ENCODE peak calls at places on chromosomes 6 and 20, in ten cellular contexts. G, Y, O, R, U, M, H, Q, D and N are unnamed samples.

GRCh38 chr6:75205776-75206334 is at the start of gene COL12A1:
- DNase-seq in G (peak; percentile 94), Y (peak; percentile 98), O (peak; percentile 83), R (peak; percentile 99), U (peak; percentile 100), M (no peak), H (peak; percentile 92), Q (peak; percentile 88), D (no peak), N (peak; percentile 99)

GRCh38 chr6:45595010-45595851 is 217.5 kb upstream of the SUPT3H start:
- DNase-seq in G (no peak), Y (no peak), O (no peak), R (no peak), U (no peak), M (no peak), H (no peak), Q (no peak), D (no peak), N (no peak)

GRCh38 chr6:157943964-157944283 is 37.7 kb upstream of the SYNJ2 start:
- DNase-seq in G (no peak), Y (no peak), O (no peak), R (no peak), U (no peak), M (no peak), H (no peak), Q (no peak), D (no peak), N (no peak)

GRCh38 chr6:28898710-28898965 is 25.1 kb downstream of the TRIM27 start:
- DNase-seq in G (no peak), Y (no peak), O (no peak), R (no peak), U (no peak), M (no peak), H (no peak), Q (no peak), D (no peak), N (no peak)

GRCh38 chr20:57627339-57627738 is 7.1 kb upstream of the ZBP1 start:
- DNase-seq in G (no peak), Y (no peak), O (no peak), R (no peak), U (no peak), M (no peak), H (no peak), Q (no peak), D (no peak), N (no peak)

GRCh38 chr6:4559281-4559875 is 216.8 kb upstream of the CDYL start:
- DNase-seq in G (no peak), Y (no peak), O (no peak), R (no peak), U (no peak), M (no peak), H (no peak), Q (no peak), D (no peak), N (no peak)

GRCh38 chr20:19212524-19213502 is at the start of gene SLC24A3:
- DNase-seq in G (no peak), Y (peak; percentile 25), O (peak; percentile 71), R (no peak), U (peak; percentile 35), M (peak; percentile 86), H (no peak), Q (peak; percentile 77), D (no peak), N (peak; percentile 78)

GRCh38 chr20:59387891-59388290 is 87.5 kb downstream of the EDN3 start:
- DNase-seq in G (no peak), Y (no peak), O (no peak), R (no peak), U (no peak), M (no peak), H (no peak), Q (no peak), D (no peak), N (no peak)

GRCh38 chr6:90082847-90083246 is 188.6 kb downstream of the GJA10 start:
- DNase-seq in G (no peak), Y (no peak), O (no peak), R (no peak), U (no peak), M (no peak), H (no peak), Q (no peak), D (no peak), N (no peak)

GRCh38 chr6:147135211-147135672 is 69.0 kb upstream of the STXBP5 start:
- DNase-seq in G (no peak), Y (peak; percentile 95), O (no peak), R (peak; percentile 92), U (peak; percentile 98), M (no peak), H (no peak), Q (no peak), D (peak; percentile 43), N (peak; percentile 39)

GRCh38 chr6:138509371-138509770 is 10.1 kb upstream of the NHSL1 start:
- DNase-seq in G (no peak), Y (no peak), O (peak; percentile 72), R (peak; percentile 54), U (peak; percentile 61), M (peak; percentile 27), H (no peak), Q (no peak), D (peak; percentile 3), N (peak; percentile 63)

GRCh38 chr20:37986873-37987601 is 46.2 kb downstream of the TTI1 start:
- DNase-seq in G (no peak), Y (no peak), O (peak; percentile 35), R (peak; percentile 60), U (no peak), M (no peak), H (no peak), Q (peak; percentile 68), D (peak; percentile 35), N (peak; percentile 82)

GRCh38 chr20:39676857-39677351 is 714.8 kb downstream of the DHX35 start:
- DNase-seq in G (no peak), Y (peak; percentile 33), O (peak; percentile 35), R (no peak), U (peak; percentile 11), M (peak; percentile 9), H (no peak), Q (no peak), D (peak; percentile 36), N (peak; percentile 4)

GRCh38 chr6:130625825-130626500 is 201.2 kb upstream of the SMLR1 start:
- DNase-seq in G (no peak), Y (peak; percentile 38), O (no peak), R (peak; percentile 67), U (peak; percentile 17), M (no peak), H (no peak), Q (no peak), D (no peak), N (peak; percentile 79)

GRCh38 chr6:151095538-151096254 is 144.1 kb upstream of the AKAP12 start:
- DNase-seq in G (peak; percentile 57), Y (no peak), O (no peak), R (no peak), U (no peak), M (no peak), H (no peak), Q (no peak), D (no peak), N (no peak)

GRCh38 chr20:50654899-50655298 is 36.4 kb downstream of the RIPOR3 start:
- DNase-seq in G (no peak), Y (no peak), O (no peak), R (peak; percentile 75), U (peak; percentile 76), M (no peak), H (no peak), Q (no peak), D (no peak), N (no peak)

GRCh38 chr20:62039738-62040137 is 25.9 kb downstream of the TAF4 start:
- DNase-seq in G (no peak), Y (no peak), O (no peak), R (no peak), U (no peak), M (no peak), H (no peak), Q (no peak), D (no peak), N (no peak)

GRCh38 chr6:151917531-151918329 is 110.2 kb downstream of the ESR1 start:
- DNase-seq in G (no peak), Y (peak; percentile 77), O (no peak), R (peak; percentile 7), U (no peak), M (no peak), H (no peak), Q (no peak), D (no peak), N (peak; percentile 36)

GRCh38 chr20:43955244-43956191 is 40.9 kb downstream of the TOX2 start:
- DNase-seq in G (no peak), Y (peak; percentile 97), O (no peak), R (peak; percentile 95), U (peak; percentile 84), M (peak; percentile 83), H (peak; percentile 91), Q (no peak), D (no peak), N (peak; percentile 86)

GRCh38 chr6:39451831-39452230 is 129.3 kb upstream of the KCNK16 start:
- DNase-seq in G (no peak), Y (peak; percentile 38), O (no peak), R (no peak), U (no peak), M (no peak), H (no peak), Q (no peak), D (no peak), N (no peak)

GRCh38 chr20:62496525-62497218 is 20.9 kb upstream of the GATA5 start:
- DNase-seq in G (no peak), Y (no peak), O (peak; percentile 26), R (no peak), U (no peak), M (no peak), H (no peak), Q (peak; percentile 48), D (no peak), N (peak; percentile 42)

GRCh38 chr6:130202782-130203181 is 20.0 kb downstream of the SAMD3 start:
- DNase-seq in G (no peak), Y (no peak), O (peak; percentile 16), R (no peak), U (no peak), M (peak; percentile 70), H (no peak), Q (no peak), D (no peak), N (no peak)

GRCh38 chr6:166957087-166957804 is 896 bp upstream of the RNASET2 start:
- DNase-seq in G (peak; percentile 91), Y (peak; percentile 28), O (peak; percentile 79), R (no peak), U (peak; percentile 33), M (no peak), H (no peak), Q (peak; percentile 67), D (no peak), N (no peak)

GRCh38 chr6:99590728-99591672 is 15.6 kb upstream of the PRDM13 start:
- DNase-seq in G (no peak), Y (no peak), O (no peak), R (no peak), U (no peak), M (no peak), H (no peak), Q (no peak), D (no peak), N (no peak)

GRCh38 chr20:48374986-48375715 is 452.6 kb downstream of the PREX1 start:
- DNase-seq in G (no peak), Y (no peak), O (no peak), R (no peak), U (no peak), M (no peak), H (no peak), Q (no peak), D (no peak), N (no peak)

GRCh38 chr20:41055679-41056078 is 27.1 kb downstream of the TOP1 start:
- DNase-seq in G (no peak), Y (no peak), O (no peak), R (peak; percentile 55), U (peak; percentile 55), M (no peak), H (no peak), Q (no peak), D (no peak), N (peak; percentile 55)

GRCh38 chr6:75796723-75797122 is 47.7 kb downstream of the MYO6 start:
- DNase-seq in G (no peak), Y (no peak), O (no peak), R (no peak), U (no peak), M (no peak), H (no peak), Q (no peak), D (no peak), N (no peak)

GRCh38 chr6:111585241-111585968 is 20.3 kb downstream of the TRAF3IP2 start:
- DNase-seq in G (no peak), Y (peak; percentile 46), O (no peak), R (peak; percentile 87), U (peak; percentile 74), M (no peak), H (no peak), Q (no peak), D (no peak), N (peak; percentile 82)